ENCODE peak calls at places on chromosomes 12 and 14, in six cellular contexts. One of them, this sample, is unnamed.

GRCh38 chr14:49420201-49420600 is 166.0 kb downstream of the RPS29 start:
- DNase-seq in fibroblast of lung: no peak
- DNase-seq in osteoblast: no peak
- DNase-seq in HCT116: no peak
- DNase-seq in IMR-90: no peak
- DNase-seq in mesenchymal stem cell: no peak
- DNase-seq in this sample: no peak

GRCh38 chr14:65370890-65371289 is 41.6 kb upstream of the FUT8 start:
- DNase-seq in fibroblast of lung: no peak
- DNase-seq in osteoblast: no peak
- DNase-seq in HCT116: no peak
- DNase-seq in IMR-90: no peak
- DNase-seq in mesenchymal stem cell: no peak
- DNase-seq in this sample: no peak

GRCh38 chr12:47021298-47021697 is 58.1 kb upstream of the PCED1B start:
- DNase-seq in fibroblast of lung: peak
- DNase-seq in osteoblast: peak
- DNase-seq in HCT116: peak
- DNase-seq in IMR-90: peak
- DNase-seq in mesenchymal stem cell: peak
- DNase-seq in this sample: peak

GRCh38 chr12:79168687-79169086 is 304.1 kb downstream of the SYT1 start:
- DNase-seq in fibroblast of lung: no peak
- DNase-seq in osteoblast: no peak
- DNase-seq in HCT116: no peak
- DNase-seq in IMR-90: no peak
- DNase-seq in mesenchymal stem cell: peak
- DNase-seq in this sample: no peak

GRCh38 chr12:53169644-53170043 is 10.9 kb upstream of the ZNF740 start:
- DNase-seq in fibroblast of lung: no peak
- DNase-seq in osteoblast: peak
- DNase-seq in HCT116: no peak
- DNase-seq in IMR-90: no peak
- DNase-seq in mesenchymal stem cell: no peak
- DNase-seq in this sample: no peak

GRCh38 chr14:50647753-50648152 is 20.4 kb downstream of the SAV1 start:
- DNase-seq in fibroblast of lung: peak
- DNase-seq in osteoblast: no peak
- DNase-seq in HCT116: no peak
- DNase-seq in IMR-90: peak
- DNase-seq in mesenchymal stem cell: peak
- DNase-seq in this sample: no peak

GRCh38 chr12:61750604-61751003 is 509.6 kb upstream of the USP15 start:
- DNase-seq in fibroblast of lung: no peak
- DNase-seq in osteoblast: no peak
- DNase-seq in HCT116: no peak
- DNase-seq in IMR-90: no peak
- DNase-seq in mesenchymal stem cell: peak
- DNase-seq in this sample: no peak

GRCh38 chr14:68391292-68392014 is 401.4 kb downstream of the ZFP36L1 start:
- DNase-seq in fibroblast of lung: peak
- DNase-seq in osteoblast: peak
- DNase-seq in HCT116: no peak
- DNase-seq in IMR-90: peak
- DNase-seq in mesenchymal stem cell: no peak
- DNase-seq in this sample: no peak

GRCh38 chr12:27869567-27869966 is 89.5 kb upstream of the MANSC4 start:
- DNase-seq in fibroblast of lung: no peak
- DNase-seq in osteoblast: no peak
- DNase-seq in HCT116: no peak
- DNase-seq in IMR-90: no peak
- DNase-seq in mesenchymal stem cell: no peak
- DNase-seq in this sample: no peak

GRCh38 chr12:31204995-31205582 is 120.9 kb downstream of the SINHCAF start:
- DNase-seq in fibroblast of lung: peak
- DNase-seq in osteoblast: no peak
- DNase-seq in HCT116: no peak
- DNase-seq in IMR-90: peak
- DNase-seq in mesenchymal stem cell: peak
- DNase-seq in this sample: peak

GRCh38 chr12:4974217-4974616 is 64.5 kb downstream of the KCNA1 start:
- DNase-seq in fibroblast of lung: no peak
- DNase-seq in osteoblast: no peak
- DNase-seq in HCT116: no peak
- DNase-seq in IMR-90: no peak
- DNase-seq in mesenchymal stem cell: no peak
- DNase-seq in this sample: no peak

GRCh38 chr14:53938126-53938671 is 18.4 kb downstream of the BMP4 start:
- DNase-seq in fibroblast of lung: no peak
- DNase-seq in osteoblast: no peak
- DNase-seq in HCT116: no peak
- DNase-seq in IMR-90: no peak
- DNase-seq in mesenchymal stem cell: no peak
- DNase-seq in this sample: no peak

GRCh38 chr14:73025544-73025943 is 1.4 kb downstream of the ZFYVE1 start:
- DNase-seq in fibroblast of lung: peak
- DNase-seq in osteoblast: no peak
- DNase-seq in HCT116: no peak
- DNase-seq in IMR-90: peak
- DNase-seq in mesenchymal stem cell: peak
- DNase-seq in this sample: no peak

GRCh38 chr12:107632246-107632645 is 53.4 kb upstream of the PWP1 start:
- DNase-seq in fibroblast of lung: no peak
- DNase-seq in osteoblast: no peak
- DNase-seq in HCT116: no peak
- DNase-seq in IMR-90: no peak
- DNase-seq in mesenchymal stem cell: no peak
- DNase-seq in this sample: no peak

GRCh38 chr14:102878970-102879460 is 43.4 kb upstream of the AMN start:
- DNase-seq in fibroblast of lung: no peak
- DNase-seq in osteoblast: peak
- DNase-seq in HCT116: no peak
- DNase-seq in IMR-90: no peak
- DNase-seq in mesenchymal stem cell: no peak
- DNase-seq in this sample: no peak

GRCh38 chr14:103511022-103511693 is 11.5 kb downstream of the CKB start:
- DNase-seq in fibroblast of lung: no peak
- DNase-seq in osteoblast: peak
- DNase-seq in HCT116: no peak
- DNase-seq in IMR-90: no peak
- DNase-seq in mesenchymal stem cell: no peak
- DNase-seq in this sample: no peak

GRCh38 chr12:5085896-5086295 is 42.2 kb downstream of the KCNA5 start:
- DNase-seq in fibroblast of lung: peak
- DNase-seq in osteoblast: no peak
- DNase-seq in HCT116: no peak
- DNase-seq in IMR-90: peak
- DNase-seq in mesenchymal stem cell: peak
- DNase-seq in this sample: no peak

GRCh38 chr12:108530141-108530540 is 15.1 kb downstream of the FICD start:
- DNase-seq in fibroblast of lung: no peak
- DNase-seq in osteoblast: no peak
- DNase-seq in HCT116: no peak
- DNase-seq in IMR-90: no peak
- DNase-seq in mesenchymal stem cell: no peak
- DNase-seq in this sample: no peak

GRCh38 chr14:85764809-85765208 is 234.9 kb downstream of the FLRT2 start:
- DNase-seq in fibroblast of lung: peak
- DNase-seq in osteoblast: peak
- DNase-seq in HCT116: no peak
- DNase-seq in IMR-90: no peak
- DNase-seq in mesenchymal stem cell: no peak
- DNase-seq in this sample: no peak

GRCh38 chr12:17214910-17215309 is 608.9 kb upstream of the LMO3 start:
- DNase-seq in fibroblast of lung: no peak
- DNase-seq in osteoblast: no peak
- DNase-seq in HCT116: no peak
- DNase-seq in IMR-90: no peak
- DNase-seq in mesenchymal stem cell: no peak
- DNase-seq in this sample: no peak

GRCh38 chr14:65019944-65020566 is 33.4 kb downstream of the FNTB start:
- DNase-seq in fibroblast of lung: peak
- DNase-seq in osteoblast: peak
- DNase-seq in HCT116: peak
- DNase-seq in IMR-90: peak
- DNase-seq in mesenchymal stem cell: peak
- DNase-seq in this sample: peak

GRCh38 chr12:45314770-45315169 is 98.9 kb downstream of the ANO6 start:
- DNase-seq in fibroblast of lung: no peak
- DNase-seq in osteoblast: no peak
- DNase-seq in HCT116: no peak
- DNase-seq in IMR-90: no peak
- DNase-seq in mesenchymal stem cell: no peak
- DNase-seq in this sample: no peak

GRCh38 chr12:128829870-128830504 is 6.2 kb upstream of the SLC15A4 start:
- DNase-seq in fibroblast of lung: no peak
- DNase-seq in osteoblast: no peak
- DNase-seq in HCT116: no peak
- DNase-seq in IMR-90: no peak
- DNase-seq in mesenchymal stem cell: no peak
- DNase-seq in this sample: peak

GRCh38 chr14:50101417-50101816 is 15.0 kb downstream of the VCPKMT start:
- DNase-seq in fibroblast of lung: no peak
- DNase-seq in osteoblast: no peak
- DNase-seq in HCT116: no peak
- DNase-seq in IMR-90: no peak
- DNase-seq in mesenchymal stem cell: no peak
- DNase-seq in this sample: no peak

GRCh38 chr12:694734-695503 is 31.7 kb upstream of the NINJ2 start:
- DNase-seq in fibroblast of lung: peak
- DNase-seq in osteoblast: no peak
- DNase-seq in HCT116: no peak
- DNase-seq in IMR-90: no peak
- DNase-seq in mesenchymal stem cell: peak
- DNase-seq in this sample: no peak

GRCh38 chr12:64445490-64445889 is 6.4 kb upstream of the TBK1 start:
- DNase-seq in fibroblast of lung: no peak
- DNase-seq in osteoblast: no peak
- DNase-seq in HCT116: no peak
- DNase-seq in IMR-90: no peak
- DNase-seq in mesenchymal stem cell: no peak
- DNase-seq in this sample: no peak

GRCh38 chr14:21040370-21040925 is 1.7 kb upstream of the RNASE7 start:
- DNase-seq in fibroblast of lung: no peak
- DNase-seq in osteoblast: no peak
- DNase-seq in HCT116: no peak
- DNase-seq in IMR-90: no peak
- DNase-seq in mesenchymal stem cell: no peak
- DNase-seq in this sample: no peak

GRCh38 chr14:21041676-21042433 is at the start of gene RNASE7:
- DNase-seq in fibroblast of lung: no peak
- DNase-seq in osteoblast: peak
- DNase-seq in HCT116: no peak
- DNase-seq in IMR-90: peak
- DNase-seq in mesenchymal stem cell: peak
- DNase-seq in this sample: no peak

GRCh38 chr14:21039059-21039422 is 3.1 kb upstream of the RNASE7 start:
- DNase-seq in fibroblast of lung: peak
- DNase-seq in osteoblast: peak
- DNase-seq in HCT116: no peak
- DNase-seq in IMR-90: peak
- DNase-seq in mesenchymal stem cell: peak
- DNase-seq in this sample: no peak

GRCh38 chr14:21038416-21039058 is 3.6 kb upstream of the RNASE7 start:
- DNase-seq in fibroblast of lung: peak
- DNase-seq in osteoblast: no peak
- DNase-seq in HCT116: no peak
- DNase-seq in IMR-90: no peak
- DNase-seq in mesenchymal stem cell: peak
- DNase-seq in this sample: no peak

GRCh38 chr14:21039585-21040369 is 2.4 kb upstream of the RNASE7 start:
- DNase-seq in fibroblast of lung: peak
- DNase-seq in osteoblast: peak
- DNase-seq in HCT116: peak
- DNase-seq in IMR-90: peak
- DNase-seq in mesenchymal stem cell: peak
- DNase-seq in this sample: peak
- H2AFZ ChIP-seq in fibroblast of lung: no peak
- H2AFZ ChIP-seq in osteoblast: peak
- H2AFZ ChIP-seq in HCT116: no peak
- H2AFZ ChIP-seq in IMR-90: no peak
- H2AFZ ChIP-seq in mesenchymal stem cell: peak
- H2AFZ ChIP-seq in this sample: no peak

GRCh38 chr14:37131205-37131604 is 41.2 kb downstream of the SLC25A21 start:
- DNase-seq in fibroblast of lung: no peak
- DNase-seq in osteoblast: no peak
- DNase-seq in HCT116: no peak
- DNase-seq in IMR-90: no peak
- DNase-seq in mesenchymal stem cell: no peak
- DNase-seq in this sample: no peak
- H3K27ac ChIP-seq in fibroblast of lung: no peak
- H3K27ac ChIP-seq in osteoblast: no peak
- H3K27ac ChIP-seq in HCT116: no peak
- H3K27ac ChIP-seq in IMR-90: no peak
- H3K27ac ChIP-seq in mesenchymal stem cell: no peak
- H3K27ac ChIP-seq in this sample: no peak

GRCh38 chr12:99759467-99759866 is 111.9 kb downstream of the GARIN6 start:
- DNase-seq in fibroblast of lung: no peak
- DNase-seq in osteoblast: no peak
- DNase-seq in HCT116: no peak
- DNase-seq in IMR-90: no peak
- DNase-seq in mesenchymal stem cell: no peak
- DNase-seq in this sample: no peak
- H2AFZ ChIP-seq in fibroblast of lung: no peak
- H2AFZ ChIP-seq in osteoblast: no peak
- H2AFZ ChIP-seq in HCT116: no peak
- H2AFZ ChIP-seq in IMR-90: no peak
- H2AFZ ChIP-seq in mesenchymal stem cell: no peak
- H2AFZ ChIP-seq in this sample: no peak

DNA sequence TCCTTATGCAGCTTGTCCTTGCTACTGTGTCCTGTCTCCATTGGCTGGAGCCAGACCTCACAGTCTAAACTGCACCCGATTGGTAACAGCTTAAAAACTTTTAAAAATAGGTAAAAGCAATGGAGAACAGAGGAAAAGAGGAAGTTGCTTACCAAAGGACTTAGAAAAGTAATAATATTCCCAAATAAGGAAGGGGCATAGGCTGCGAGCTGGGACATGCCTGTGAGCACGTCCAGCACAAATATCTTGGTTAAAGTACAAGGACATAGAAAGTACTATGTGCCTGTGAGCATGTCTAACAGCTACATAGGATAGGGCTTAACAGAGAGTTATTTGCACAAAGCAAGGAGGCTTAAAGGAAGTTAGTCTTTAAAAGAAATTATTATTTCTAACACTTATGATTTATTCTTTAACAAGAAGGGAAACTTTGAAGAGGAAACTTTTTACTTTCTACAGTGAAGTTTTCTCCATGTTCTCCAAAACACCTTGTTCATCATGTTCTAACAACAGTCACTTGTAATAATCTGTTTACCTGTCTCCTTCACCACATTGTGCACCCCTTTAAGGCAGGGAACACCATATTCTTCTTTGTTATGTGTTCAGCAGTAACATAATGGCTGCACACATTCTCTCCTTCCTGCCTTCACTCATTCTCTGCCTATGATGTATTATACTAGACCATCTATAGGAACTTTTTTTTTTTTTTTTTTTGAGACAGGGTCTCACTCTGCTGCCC is 9.8 kb upstream of the UBE2N start:
- DNase-seq in fibroblast of lung: no peak
- DNase-seq in osteoblast: peak
- DNase-seq in HCT116: no peak
- DNase-seq in IMR-90: no peak
- DNase-seq in mesenchymal stem cell: no peak
- DNase-seq in this sample: no peak
- H3K27ac ChIP-seq in fibroblast of lung: no peak
- H3K27ac ChIP-seq in osteoblast: no peak
- H3K27ac ChIP-seq in HCT116: no peak
- H3K27ac ChIP-seq in IMR-90: no peak
- H3K27ac ChIP-seq in mesenchymal stem cell: no peak
- H3K27ac ChIP-seq in this sample: no peak

This sample was measured in MM.1S.